ENCODE peak calls at places on chromosome 6, in seven cellular contexts. D is CD8-positive, alpha-beta memory T cell; K is endothelial cell of umbilical vein; Y is uterus; T is transverse colon; J is effector memory CD4-positive, alpha-beta T cell; H is dorsolateral prefrontal cortex. A is an unnamed sample.
A peak's percentile ranks its signal among the peaks of the same experiment; 100 is the strongest.

GRCh38 chr6:166784691-166785090 is 157.6 kb upstream of the RPS6KA2 start:
- DNase-seq in D (no peak), K (no peak), Y (no peak), T (no peak), J (no peak), H (no peak), A (no peak)

GRCh38 chr6:17093692-17094091 is 8.2 kb upstream of the STMND1 start:
- DNase-seq in D (no peak), K (no peak), Y (no peak), T (no peak), J (no peak), H (no peak), A (peak; percentile 56)

GRCh38 chr6:147202516-147203310 is 1.5 kb upstream of the STXBP5 start:
- DNase-seq in D (peak; percentile 62), K (peak; percentile 95), Y (peak; percentile 90), T (peak; percentile 88), J (peak; percentile 80), H (peak; percentile 86), A (peak; percentile 94)

GRCh38 chr6:163346529-163346961 is 68.0 kb upstream of the QKI start:
- DNase-seq in D (no peak), K (no peak), Y (no peak), T (no peak), J (no peak), H (no peak), A (peak; percentile 34)

GRCh38 chr6:96837138-96837971 is at the start of gene GPR63:
- DNase-seq in D (peak; percentile 38), K (peak; percentile 24), Y (peak; percentile 56), T (peak; percentile 82), J (peak; percentile 44), H (peak; percentile 47), A (peak; percentile 90)

GRCh38 chr6:150078788-150079187 is 9.9 kb upstream of the ULBP3 start:
- DNase-seq in D (no peak), K (no peak), Y (no peak), T (peak; percentile 53), J (no peak), H (no peak), A (no peak)

GRCh38 chr6:20877008-20877937 is 343.0 kb downstream of the CDKAL1 start:
- DNase-seq in D (no peak), K (peak; percentile 94), Y (peak; percentile 61), T (peak; percentile 40), J (no peak), H (no peak), A (no peak)

GRCh38 chr6:24223131-24223715 is 97.2 kb downstream of the NRSN1 start:
- DNase-seq in D (no peak), K (no peak), Y (no peak), T (no peak), J (no peak), H (no peak), A (no peak)

GRCh38 chr6:131741688-131742393 is 31.0 kb upstream of the CTAGE9 start:
- DNase-seq in D (no peak), K (no peak), Y (no peak), T (no peak), J (no peak), H (no peak), A (no peak)

GRCh38 chr6:131534654-131534956 is 38.4 kb upstream of the ARG1 start:
- DNase-seq in D (no peak), K (no peak), Y (no peak), T (no peak), J (no peak), H (no peak), A (no peak)

GRCh38 chr6:16045238-16045637 is 83.6 kb upstream of the MYLIP start:
- DNase-seq in D (no peak), K (no peak), Y (no peak), T (no peak), J (no peak), H (no peak), A (no peak)

A was measured in neural progenitor cell.